ENCODE peak calls at places on chromosome 11, in four cellular contexts. One of them, this sample, is unnamed.
A peak's percentile ranks its signal among the peaks of the same experiment; 100 is the strongest.

GRCh38 chr11:88480217-88480616 is 142.7 kb upstream of the CTSC start:
- DNase-seq in central memory CD4-positive, alpha-beta T cell: no peak
- DNase-seq in pancreas: no peak
- DNase-seq in GM12891: no peak
- DNase-seq in this sample: no peak

GRCh38 chr11:6486938-6487337 is 5.6 kb downstream of the TIMM10B start:
- DNase-seq in central memory CD4-positive, alpha-beta T cell: no peak
- DNase-seq in pancreas: no peak
- DNase-seq in GM12891: no peak
- DNase-seq in this sample: no peak

GRCh38 chr11:61554172-61554988 is 26.5 kb downstream of the SYT7 start:
- DNase-seq in central memory CD4-positive, alpha-beta T cell: no peak
- DNase-seq in pancreas: no peak
- DNase-seq in GM12891: no peak
- DNase-seq in this sample: no peak

GRCh38 chr11:108559340-108559739 is 34.2 kb downstream of the EXPH5 start:
- DNase-seq in central memory CD4-positive, alpha-beta T cell: peak; percentile 8
- DNase-seq in pancreas: no peak
- DNase-seq in GM12891: no peak
- DNase-seq in this sample: peak; percentile 26

GRCh38 chr11:1744137-1744878 is 6.1 kb downstream of the IFITM10 start:
- DNase-seq in central memory CD4-positive, alpha-beta T cell: no peak
- DNase-seq in pancreas: no peak
- DNase-seq in GM12891: no peak
- DNase-seq in this sample: no peak

GRCh38 chr11:8207080-8208000 is 38.5 kb upstream of the RIC3 start:
- DNase-seq in central memory CD4-positive, alpha-beta T cell: no peak
- DNase-seq in pancreas: no peak
- DNase-seq in GM12891: no peak
- DNase-seq in this sample: no peak

GRCh38 chr11:115869780-115870431 is 365.7 kb upstream of the CADM1 start:
- DNase-seq in central memory CD4-positive, alpha-beta T cell: no peak
- DNase-seq in pancreas: no peak
- DNase-seq in GM12891: no peak
- DNase-seq in this sample: peak; percentile 55

GRCh38 chr11:126194121-126194543 is 17.3 kb downstream of the RPUSD4 start:
- DNase-seq in central memory CD4-positive, alpha-beta T cell: peak; percentile 12
- DNase-seq in pancreas: no peak
- DNase-seq in GM12891: no peak
- DNase-seq in this sample: peak; percentile 47

GRCh38 chr11:129644326-129644725 is 171.3 kb upstream of the TMEM45B start:
- DNase-seq in central memory CD4-positive, alpha-beta T cell: no peak
- DNase-seq in pancreas: no peak
- DNase-seq in GM12891: no peak
- DNase-seq in this sample: no peak

GRCh38 chr11:128303383-128303782 is 284.0 kb downstream of the ETS1 start:
- DNase-seq in central memory CD4-positive, alpha-beta T cell: no peak
- DNase-seq in pancreas: no peak
- DNase-seq in GM12891: no peak
- DNase-seq in this sample: no peak

GRCh38 chr11:13051257-13051656 is 42.1 kb downstream of the RASSF10 start:
- DNase-seq in central memory CD4-positive, alpha-beta T cell: no peak
- DNase-seq in pancreas: no peak
- DNase-seq in GM12891: no peak
- DNase-seq in this sample: no peak

GRCh38 chr11:121042296-121042695 is 18.4 kb downstream of the TBCEL start:
- DNase-seq in central memory CD4-positive, alpha-beta T cell: no peak
- DNase-seq in pancreas: no peak
- DNase-seq in GM12891: no peak
- DNase-seq in this sample: no peak

GRCh38 chr11:1109918-1110705 is 35.4 kb downstream of the MUC2 start:
- DNase-seq in central memory CD4-positive, alpha-beta T cell: no peak
- DNase-seq in pancreas: no peak
- DNase-seq in GM12891: no peak
- DNase-seq in this sample: no peak

GRCh38 chr11:69311767-69312385 is 17.9 kb downstream of the MYEOV start:
- DNase-seq in central memory CD4-positive, alpha-beta T cell: no peak
- DNase-seq in pancreas: no peak
- DNase-seq in GM12891: no peak
- DNase-seq in this sample: no peak

GRCh38 chr11:27087425-27087824 is 46.8 kb downstream of the BBOX1 start:
- DNase-seq in central memory CD4-positive, alpha-beta T cell: no peak
- DNase-seq in pancreas: no peak
- DNase-seq in GM12891: no peak
- DNase-seq in this sample: no peak

GRCh38 chr11:129426776-129427175 is 51.1 kb downstream of the BARX2 start:
- DNase-seq in central memory CD4-positive, alpha-beta T cell: no peak
- DNase-seq in pancreas: no peak
- DNase-seq in GM12891: no peak
- DNase-seq in this sample: no peak

GRCh38 chr11:98964146-98964545 is 56.6 kb upstream of the CNTN5 start:
- DNase-seq in central memory CD4-positive, alpha-beta T cell: no peak
- DNase-seq in pancreas: no peak
- DNase-seq in GM12891: no peak
- DNase-seq in this sample: no peak

GRCh38 chr11:21142007-21142406 is 472.6 kb downstream of the NELL1 start:
- DNase-seq in central memory CD4-positive, alpha-beta T cell: no peak
- DNase-seq in pancreas: no peak
- DNase-seq in GM12891: no peak
- DNase-seq in this sample: no peak

GRCh38 chr11:64786308-64786707 is 8.0 kb upstream of the SF1 start:
- DNase-seq in central memory CD4-positive, alpha-beta T cell: no peak
- DNase-seq in pancreas: peak; percentile 15
- DNase-seq in GM12891: no peak
- DNase-seq in this sample: no peak

GRCh38 chr11:93727985-93728791 is 13.1 kb downstream of the TAF1D start:
- DNase-seq in central memory CD4-positive, alpha-beta T cell: no peak
- DNase-seq in pancreas: no peak
- DNase-seq in GM12891: no peak
- DNase-seq in this sample: no peak

GRCh38 chr11:86790867-86791849 is 9.2 kb upstream of the PRSS23 start:
- DNase-seq in central memory CD4-positive, alpha-beta T cell: no peak
- DNase-seq in pancreas: no peak
- DNase-seq in GM12891: no peak
- DNase-seq in this sample: no peak

GRCh38 chr11:76510060-76511047 is 65.5 kb downstream of the EMSY start:
- DNase-seq in central memory CD4-positive, alpha-beta T cell: no peak
- DNase-seq in pancreas: no peak
- DNase-seq in GM12891: no peak
- DNase-seq in this sample: no peak

GRCh38 chr11:78168539-78169477 is 19.6 kb downstream of the KCTD21 start:
- DNase-seq in central memory CD4-positive, alpha-beta T cell: no peak
- DNase-seq in pancreas: no peak
- DNase-seq in GM12891: no peak
- DNase-seq in this sample: no peak

GRCh38 chr11:71488968-71489265 is 35.9 kb downstream of the NADSYN1 start:
- DNase-seq in central memory CD4-positive, alpha-beta T cell: no peak
- DNase-seq in pancreas: no peak
- DNase-seq in GM12891: no peak
- DNase-seq in this sample: no peak

GRCh38 chr11:14672635-14673034 is 29.0 kb downstream of the PDE3B start:
- DNase-seq in central memory CD4-positive, alpha-beta T cell: no peak
- DNase-seq in pancreas: no peak
- DNase-seq in GM12891: no peak
- DNase-seq in this sample: no peak

GRCh38 chr11:27698872-27699241 is 1.4 kb downstream of the BDNF start:
- DNase-seq in central memory CD4-positive, alpha-beta T cell: no peak
- DNase-seq in pancreas: peak; percentile 70
- DNase-seq in GM12891: peak; percentile 59
- DNase-seq in this sample: peak; percentile 64

GRCh38 chr11:114623720-114624119 is 28.1 kb upstream of the NXPE4 start:
- DNase-seq in central memory CD4-positive, alpha-beta T cell: no peak
- DNase-seq in pancreas: no peak
- DNase-seq in GM12891: no peak
- DNase-seq in this sample: no peak

GRCh38 chr11:78876686-78877085 is 302.0 kb upstream of the NARS2 start:
- DNase-seq in central memory CD4-positive, alpha-beta T cell: no peak
- DNase-seq in pancreas: no peak
- DNase-seq in GM12891: no peak
- DNase-seq in this sample: no peak

GRCh38 chr11:44388828-44389645 is 79.1 kb upstream of the ALX4 start:
- DNase-seq in central memory CD4-positive, alpha-beta T cell: no peak
- DNase-seq in pancreas: no peak
- DNase-seq in GM12891: no peak
- DNase-seq in this sample: no peak

GRCh38 chr11:128157423-128158298 is 429.7 kb downstream of the ETS1 start:
- DNase-seq in central memory CD4-positive, alpha-beta T cell: peak; percentile 68
- DNase-seq in pancreas: no peak
- DNase-seq in GM12891: peak; percentile 16
- DNase-seq in this sample: peak; percentile 81

GRCh38 chr11:78698612-78699011 is 123.9 kb upstream of the NARS2 start:
- DNase-seq in central memory CD4-positive, alpha-beta T cell: no peak
- DNase-seq in pancreas: no peak
- DNase-seq in GM12891: no peak
- DNase-seq in this sample: no peak

GRCh38 chr11:126318642-126319373 is 14.9 kb downstream of the DCPS start:
- DNase-seq in central memory CD4-positive, alpha-beta T cell: no peak
- DNase-seq in pancreas: no peak
- DNase-seq in GM12891: no peak
- DNase-seq in this sample: no peak

GRCh38 chr11:66317322-66317765 is 500 bp upstream of the CD248 start:
- DNase-seq in central memory CD4-positive, alpha-beta T cell: no peak
- DNase-seq in pancreas: no peak
- DNase-seq in GM12891: no peak
- DNase-seq in this sample: no peak

GRCh38 chr11:13955971-13956421 is 6.5 kb upstream of the SPON1 start:
- DNase-seq in central memory CD4-positive, alpha-beta T cell: peak; percentile 54
- DNase-seq in pancreas: peak; percentile 37
- DNase-seq in GM12891: no peak
- DNase-seq in this sample: peak; percentile 69

GRCh38 chr11:441418-442274 is at the start of gene ANO9:
- DNase-seq in central memory CD4-positive, alpha-beta T cell: peak; percentile 50
- DNase-seq in pancreas: peak; percentile 85
- DNase-seq in GM12891: peak; percentile 94
- DNase-seq in this sample: peak; percentile 77

GRCh38 chr11:86990520-86990919 is 35.3 kb upstream of the FZD4 start:
- DNase-seq in central memory CD4-positive, alpha-beta T cell: no peak
- DNase-seq in pancreas: no peak
- DNase-seq in GM12891: no peak
- DNase-seq in this sample: no peak

GRCh38 chr11:18111005-18111404 is 5.1 kb upstream of the SAAL1 start:
- DNase-seq in central memory CD4-positive, alpha-beta T cell: no peak
- DNase-seq in pancreas: no peak
- DNase-seq in GM12891: no peak
- DNase-seq in this sample: no peak

GRCh38 chr11:122226810-122227379 is 110.9 kb upstream of the BLID start:
- DNase-seq in central memory CD4-positive, alpha-beta T cell: no peak
- DNase-seq in pancreas: no peak
- DNase-seq in GM12891: no peak
- DNase-seq in this sample: no peak

GRCh38 chr11:116148056-116148455 is 624.7 kb downstream of the BUD13 start:
- DNase-seq in central memory CD4-positive, alpha-beta T cell: no peak
- DNase-seq in pancreas: no peak
- DNase-seq in GM12891: no peak
- DNase-seq in this sample: no peak

This sample was measured in CD4-positive, CD25-positive, alpha-beta regulatory T cell.